ENCODE peak calls at places on chromosomes 5 and 9, in ten cellular contexts. S is NCI-H510A treated with DMSO at 0.1 percent for 48 hours, G is HEK293T, M is GM20000, I is T-cell, L is KBM-7, R is BJ, B is left ventricle myocardium superior, V is NCI-H187 treated with DMSO at 0.1 percent for 48 hours, O is cerebellar cortex. P is an unnamed sample.

GRCh38 chr9:4936277-4936676 is 48.8 kb upstream of the JAK2 start:
- DNase-seq in S (no peak), G (no peak), M (peak), I (no peak), L (no peak), R (no peak), B (no peak), V (no peak), O (no peak), P (no peak)

GRCh38 chr5:124444147-124444775 is 302.2 kb downstream of the ZNF608 start:
- DNase-seq in S (no peak), G (no peak), M (peak), I (no peak), L (no peak), R (no peak), B (peak), V (no peak), O (no peak), P (no peak)

GRCh38 chr9:684055-684949 is 157.2 kb upstream of the DMRT1 start:
- DNase-seq in S (no peak), G (peak), M (no peak), I (no peak), L (no peak), R (no peak), B (no peak), V (peak), O (no peak), P (no peak)

GRCh38 chr5:62578540-62578939 is at the start of gene LRRC70:
- DNase-seq in S (no peak), G (no peak), M (peak), I (no peak), L (peak), R (no peak), B (no peak), V (no peak), O (no peak), P (peak)

GRCh38 chr5:41649659-41650058 is 139.3 kb upstream of the PLCXD3 start:
- DNase-seq in S (no peak), G (no peak), M (no peak), I (no peak), L (no peak), R (no peak), B (no peak), V (no peak), O (no peak), P (no peak)

GRCh38 chr5:34534237-34535108 is 121.7 kb upstream of the RAI14 start:
- DNase-seq in S (no peak), G (no peak), M (peak), I (no peak), L (no peak), R (peak), B (no peak), V (no peak), O (no peak), P (no peak)

GRCh38 chr9:89309608-89310485 is 1.1 kb upstream of the CKS2 start:
- DNase-seq in S (peak), G (no peak), M (no peak), I (no peak), L (no peak), R (no peak), B (no peak), V (no peak), O (peak), P (no peak)

GRCh38 chr9:94904806-94905205 is 178.3 kb downstream of the AOPEP start:
- DNase-seq in S (no peak), G (no peak), M (no peak), I (no peak), L (no peak), R (no peak), B (no peak), V (no peak), O (no peak), P (no peak)

GRCh38 chr9:128102861-128103588 is 24.5 kb downstream of the PTGES2 start:
- DNase-seq in S (no peak), G (no peak), M (no peak), I (no peak), L (no peak), R (no peak), B (peak), V (no peak), O (peak), P (no peak)

GRCh38 chr9:4826417-4827166 is 33.8 kb downstream of the RCL1 start:
- DNase-seq in S (no peak), G (no peak), M (no peak), I (no peak), L (no peak), R (no peak), B (no peak), V (no peak), O (no peak), P (no peak)

GRCh38 chr5:170552486-170553122 is 48.8 kb downstream of the KCNIP1 start:
- DNase-seq in S (no peak), G (no peak), M (no peak), I (no peak), L (peak), R (peak), B (peak), V (no peak), O (peak), P (no peak)

GRCh38 chr9:131284856-131285255 is 4.7 kb upstream of the PLPP7 start:
- DNase-seq in S (no peak), G (no peak), M (no peak), I (no peak), L (no peak), R (no peak), B (no peak), V (no peak), O (no peak), P (no peak)

GRCh38 chr5:132607133-132607532 is 50.4 kb downstream of the RAD50 start:
- DNase-seq in S (no peak), G (no peak), M (no peak), I (no peak), L (no peak), R (no peak), B (no peak), V (no peak), O (no peak), P (no peak)

GRCh38 chr5:11588803-11589202 is 315.4 kb downstream of the CTNND2 start:
- DNase-seq in S (no peak), G (no peak), M (no peak), I (no peak), L (no peak), R (no peak), B (peak), V (no peak), O (peak), P (no peak)

GRCh38 chr9:21395778-21396717 is 10.8 kb upstream of the IFNA2 start:
- DNase-seq in S (no peak), G (peak), M (peak), I (peak), L (peak), R (no peak), B (peak), V (no peak), O (peak), P (peak)

GRCh38 chr9:33884856-33885701 is 68.1 kb downstream of the UBE2R2 start:
- DNase-seq in S (peak), G (peak), M (no peak), I (no peak), L (no peak), R (no peak), B (no peak), V (peak), O (peak), P (no peak)

GRCh38 chr9:17810728-17811634 is 232.1 kb downstream of the SH3GL2 start:
- DNase-seq in S (peak), G (peak), M (peak), I (no peak), L (peak), R (no peak), B (no peak), V (no peak), O (peak), P (no peak)

GRCh38 chr5:171221931-171222330 is 87.1 kb upstream of the TLX3 start:
- DNase-seq in S (no peak), G (no peak), M (no peak), I (no peak), L (no peak), R (peak), B (no peak), V (no peak), O (no peak), P (no peak)